ENCODE peak calls at places on chromosomes 1 and 21, in five cellular contexts. One of them, this sample, is unnamed.

GRCh38 chr1:82565146-82565545 is 764.4 kb downstream of the ADGRL2 start:
- DNase-seq in right lobe of liver: no peak
- DNase-seq in prostate gland: peak
- DNase-seq in adrenal gland: no peak
- DNase-seq in uterus: no peak
- DNase-seq in this sample: no peak

GRCh38 chr1:114986286-114986685 is 43.3 kb upstream of the TSHB start:
- DNase-seq in adrenal gland: no peak
- DNase-seq in prostate gland: no peak
- DNase-seq in uterus: no peak
- DNase-seq in right lobe of liver: no peak
- DNase-seq in this sample: no peak

GRCh38 chr1:30758785-30759380 is 1.3 kb upstream of the LAPTM5 start:
- DNase-seq in uterus: no peak
- DNase-seq in right lobe of liver: no peak
- DNase-seq in adrenal gland: no peak
- DNase-seq in prostate gland: no peak
- DNase-seq in this sample: no peak

GRCh38 chr1:195948123-195948895 is 659.9 kb downstream of the KCNT2 start:
- DNase-seq in uterus: no peak
- DNase-seq in right lobe of liver: no peak
- DNase-seq in adrenal gland: no peak
- DNase-seq in prostate gland: no peak
- DNase-seq in this sample: no peak

GRCh38 chr21:16624468-16625102 is 888.3 kb upstream of the CXADR start:
- DNase-seq in right lobe of liver: no peak
- DNase-seq in adrenal gland: no peak
- DNase-seq in prostate gland: no peak
- DNase-seq in uterus: no peak
- DNase-seq in this sample: no peak

GRCh38 chr1:52002038-52002917 is 11.8 kb upstream of the RAB3B start:
- DNase-seq in adrenal gland: peak
- DNase-seq in uterus: peak
- DNase-seq in prostate gland: peak
- DNase-seq in right lobe of liver: peak
- DNase-seq in this sample: peak

GRCh38 chr21:45262616-45263015 is 25.1 kb downstream of the POFUT2 start:
- DNase-seq in right lobe of liver: peak
- DNase-seq in uterus: no peak
- DNase-seq in adrenal gland: no peak
- DNase-seq in prostate gland: peak
- DNase-seq in this sample: no peak

GRCh38 chr1:64953241-64953640 is 13.1 kb downstream of the JAK1 start:
- DNase-seq in right lobe of liver: peak
- DNase-seq in prostate gland: no peak
- DNase-seq in adrenal gland: no peak
- DNase-seq in uterus: no peak
- DNase-seq in this sample: no peak

GRCh38 chr1:117061986-117062415 is 1.9 kb downstream of the TTF2 start:
- DNase-seq in uterus: no peak
- DNase-seq in right lobe of liver: no peak
- DNase-seq in prostate gland: no peak
- DNase-seq in adrenal gland: no peak
- DNase-seq in this sample: no peak

GRCh38 chr1:115164940-115165718 is 75.8 kb upstream of the TSPAN2 start:
- DNase-seq in uterus: no peak
- DNase-seq in prostate gland: no peak
- DNase-seq in adrenal gland: no peak
- DNase-seq in right lobe of liver: no peak
- DNase-seq in this sample: no peak

GRCh38 chr1:156886583-156887302 is 6.8 kb upstream of the PEAR1 start:
- DNase-seq in prostate gland: no peak
- DNase-seq in uterus: no peak
- DNase-seq in right lobe of liver: no peak
- DNase-seq in adrenal gland: no peak
- DNase-seq in this sample: no peak

GRCh38 chr1:8026976-8027747 is 1.1 kb upstream of the ERRFI1 start:
- DNase-seq in uterus: peak
- DNase-seq in prostate gland: no peak
- DNase-seq in right lobe of liver: peak
- DNase-seq in adrenal gland: peak
- DNase-seq in this sample: peak

GRCh38 chr1:73537400-73537799 is 660.6 kb downstream of the LRRIQ3 start:
- DNase-seq in uterus: no peak
- DNase-seq in prostate gland: no peak
- DNase-seq in adrenal gland: no peak
- DNase-seq in right lobe of liver: no peak
- DNase-seq in this sample: no peak

GRCh38 chr1:209516771-209517471 is 66.6 kb upstream of the CAMK1G start:
- DNase-seq in prostate gland: no peak
- DNase-seq in adrenal gland: no peak
- DNase-seq in right lobe of liver: no peak
- DNase-seq in uterus: no peak
- DNase-seq in this sample: no peak

GRCh38 chr1:205928256-205928655 is 15.0 kb downstream of the SLC26A9 start:
- DNase-seq in prostate gland: no peak
- DNase-seq in adrenal gland: no peak
- DNase-seq in uterus: no peak
- DNase-seq in right lobe of liver: no peak
- DNase-seq in this sample: no peak

GRCh38 chr1:204746838-204747442 is 61.4 kb upstream of the LRRN2 start:
- DNase-seq in uterus: peak
- DNase-seq in right lobe of liver: peak
- DNase-seq in adrenal gland: peak
- DNase-seq in prostate gland: peak
- DNase-seq in this sample: peak

GRCh38 chr1:179440971-179441370 is 75.2 kb downstream of the AXDND1 start:
- DNase-seq in right lobe of liver: no peak
- DNase-seq in prostate gland: no peak
- DNase-seq in uterus: no peak
- DNase-seq in adrenal gland: no peak
- DNase-seq in this sample: no peak

GRCh38 chr1:8120693-8121260 is 94.7 kb upstream of the ERRFI1 start:
- DNase-seq in prostate gland: peak
- DNase-seq in right lobe of liver: no peak
- DNase-seq in uterus: no peak
- DNase-seq in adrenal gland: no peak
- DNase-seq in this sample: peak

GRCh38 chr1:100543640-100544039 is 5.7 kb downstream of the GPR88 start:
- DNase-seq in uterus: no peak
- DNase-seq in adrenal gland: no peak
- DNase-seq in right lobe of liver: no peak
- DNase-seq in prostate gland: no peak
- DNase-seq in this sample: peak

GRCh38 chr1:72397786-72398185 is 115.4 kb upstream of the NEGR1 start:
- DNase-seq in prostate gland: no peak
- DNase-seq in uterus: no peak
- DNase-seq in right lobe of liver: no peak
- DNase-seq in adrenal gland: no peak
- DNase-seq in this sample: no peak

GRCh38 chr1:203153051-203153988 is 22.3 kb downstream of the MYBPH start:
- DNase-seq in uterus: no peak
- DNase-seq in adrenal gland: no peak
- DNase-seq in right lobe of liver: no peak
- DNase-seq in prostate gland: no peak
- DNase-seq in this sample: no peak

GRCh38 chr1:29736582-29737188 is 500.4 kb downstream of the PTPRU start:
- DNase-seq in uterus: no peak
- DNase-seq in right lobe of liver: no peak
- DNase-seq in prostate gland: no peak
- DNase-seq in adrenal gland: peak
- DNase-seq in this sample: peak

GRCh38 chr21:39588884-39589283 is 23.9 kb upstream of the B3GALT5 start:
- DNase-seq in prostate gland: no peak
- DNase-seq in adrenal gland: no peak
- DNase-seq in uterus: no peak
- DNase-seq in right lobe of liver: no peak
- DNase-seq in this sample: no peak

GRCh38 chr1:43472087-43472462 is 18.3 kb upstream of the HYI start:
- DNase-seq in adrenal gland: no peak
- DNase-seq in prostate gland: no peak
- DNase-seq in right lobe of liver: no peak
- DNase-seq in uterus: no peak
- DNase-seq in this sample: no peak

GRCh38 chr1:235908742-235909520 is 42.2 kb upstream of the LYST start:
- DNase-seq in uterus: no peak
- DNase-seq in prostate gland: peak
- DNase-seq in right lobe of liver: no peak
- DNase-seq in adrenal gland: peak
- DNase-seq in this sample: no peak
- TF ChIP-seq CTCF in uterus: no peak
- TF ChIP-seq CTCF in prostate gland: no peak
- TF ChIP-seq CTCF in right lobe of liver: no peak
- TF ChIP-seq CTCF in adrenal gland: no peak
- TF ChIP-seq CTCF in this sample: no peak

DNA sequence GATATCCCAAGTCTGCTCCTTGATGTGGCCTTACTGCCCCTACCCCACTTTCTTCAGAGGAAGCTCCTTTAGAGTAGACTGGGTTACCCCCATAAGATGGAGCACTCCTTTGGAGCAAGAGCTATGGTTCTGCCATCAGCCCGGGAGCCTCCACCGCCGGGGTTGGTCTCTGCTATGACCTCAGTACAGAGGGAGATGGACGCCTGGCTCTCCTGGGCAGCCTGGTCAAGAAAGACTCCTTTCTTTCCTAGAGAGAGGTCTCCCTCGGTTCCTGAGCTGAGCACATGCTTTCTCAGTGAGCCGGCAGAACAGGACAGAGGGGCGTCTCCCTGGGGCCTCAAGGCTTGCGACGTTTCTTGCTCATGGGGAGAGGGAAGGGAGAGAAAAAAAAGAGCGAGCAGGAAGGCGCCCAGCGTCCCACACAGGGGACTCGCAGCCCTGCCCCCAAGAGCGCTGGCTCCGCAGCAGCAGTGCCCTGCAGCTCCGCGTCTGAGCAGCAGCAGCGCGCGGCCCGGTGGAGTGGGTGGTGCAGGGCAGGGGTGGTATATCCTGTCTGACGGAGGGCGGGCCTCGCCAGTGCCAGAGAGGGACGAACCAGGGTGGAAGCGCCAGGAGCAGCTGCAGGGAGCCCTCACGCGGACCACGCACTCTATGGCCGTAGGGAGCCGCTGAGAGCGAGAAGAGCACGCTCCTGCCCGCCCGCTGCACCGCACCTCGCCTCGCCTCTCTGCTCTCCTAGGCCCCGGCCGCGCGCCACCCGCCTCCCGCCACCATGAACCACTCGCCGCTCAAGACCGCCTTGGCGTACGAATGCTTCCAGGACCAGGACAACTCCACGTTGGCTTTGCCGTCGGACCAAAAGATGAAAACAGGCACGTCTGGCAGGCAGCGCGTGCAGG is at the start of gene PKP1:
- DNase-seq in prostate gland: peak
- DNase-seq in adrenal gland: no peak
- DNase-seq in right lobe of liver: no peak
- DNase-seq in uterus: no peak
- DNase-seq in this sample: peak
- TF ChIP-seq POLR2A in prostate gland: peak
- TF ChIP-seq POLR2A in adrenal gland: no peak
- TF ChIP-seq POLR2A in right lobe of liver: no peak
- TF ChIP-seq POLR2A in uterus: no peak
- TF ChIP-seq POLR2A in this sample: no peak

GRCh38 chr21:34546556-34546955 is 34.5 kb upstream of the KCNE1 start:
- DNase-seq in adrenal gland: no peak
- DNase-seq in right lobe of liver: no peak
- DNase-seq in prostate gland: no peak
- DNase-seq in uterus: no peak
- DNase-seq in this sample: no peak
- H3K27ac ChIP-seq in adrenal gland: no peak
- H3K27ac ChIP-seq in right lobe of liver: no peak
- H3K27ac ChIP-seq in prostate gland: no peak
- H3K27ac ChIP-seq in uterus: peak
- H3K27ac ChIP-seq in this sample: peak

GRCh38 chr1:25486602-25487001 is 55.9 kb downstream of the MACO1 start:
- DNase-seq in uterus: no peak
- DNase-seq in prostate gland: no peak
- DNase-seq in adrenal gland: peak
- DNase-seq in right lobe of liver: no peak
- DNase-seq in this sample: no peak
- TF ChIP-seq CTCF in uterus: no peak
- TF ChIP-seq CTCF in prostate gland: no peak
- TF ChIP-seq CTCF in adrenal gland: no peak
- TF ChIP-seq CTCF in right lobe of liver: no peak
- TF ChIP-seq CTCF in this sample: no peak

GRCh38 chr1:34359411-34359810 is 182.7 kb downstream of the C1orf94 start:
- DNase-seq in uterus: no peak
- DNase-seq in right lobe of liver: no peak
- DNase-seq in adrenal gland: no peak
- DNase-seq in prostate gland: no peak
- DNase-seq in this sample: no peak
- TF ChIP-seq POLR2A in uterus: no peak
- TF ChIP-seq POLR2A in right lobe of liver: no peak
- TF ChIP-seq POLR2A in adrenal gland: no peak
- TF ChIP-seq POLR2A in prostate gland: no peak
- TF ChIP-seq POLR2A in this sample: no peak

GRCh38 chr21:40680311-40680710 is 166.6 kb downstream of the DSCAM start:
- DNase-seq in prostate gland: no peak
- DNase-seq in right lobe of liver: no peak
- DNase-seq in uterus: no peak
- DNase-seq in adrenal gland: no peak
- DNase-seq in this sample: no peak

GRCh38 chr21:40685121-40685630 is 161.8 kb downstream of the DSCAM start:
- DNase-seq in prostate gland: no peak
- DNase-seq in right lobe of liver: no peak
- DNase-seq in uterus: no peak
- DNase-seq in adrenal gland: no peak
- DNase-seq in this sample: no peak

GRCh38 chr21:40678681-40679284 is 168.2 kb downstream of the DSCAM start:
- DNase-seq in uterus: no peak
- DNase-seq in right lobe of liver: no peak
- DNase-seq in prostate gland: no peak
- DNase-seq in adrenal gland: no peak
- DNase-seq in this sample: no peak

GRCh38 chr21:40683349-40683748 is 163.6 kb downstream of the DSCAM start:
- DNase-seq in right lobe of liver: no peak
- DNase-seq in adrenal gland: no peak
- DNase-seq in prostate gland: no peak
- DNase-seq in uterus: no peak
- DNase-seq in this sample: no peak

GRCh38 chr21:40681164-40681859 is 165.6 kb downstream of the DSCAM start:
- DNase-seq in right lobe of liver: no peak
- DNase-seq in adrenal gland: no peak
- DNase-seq in uterus: no peak
- DNase-seq in prostate gland: no peak
- DNase-seq in this sample: peak
- H3K27ac ChIP-seq in right lobe of liver: no peak
- H3K27ac ChIP-seq in adrenal gland: no peak
- H3K27ac ChIP-seq in uterus: no peak
- H3K27ac ChIP-seq in prostate gland: no peak
- H3K27ac ChIP-seq in this sample: no peak

This sample was measured in body of pancreas.